ENCODE peak calls at places on chromosomes 1 and 21, in ten cellular contexts. One of them, this sample, is unnamed.

GRCh38 chr21:38806942-38807284 is 1.2 kb downstream of the ETS2 start:
- DNase-seq in AG09319: no peak
- DNase-seq in heart right ventricle: no peak
- DNase-seq in WTC11: no peak
- DNase-seq in foreskin keratinocyte: peak
- DNase-seq in mammary epithelial cell: no peak
- DNase-seq in esophagus muscularis mucosa: no peak
- DNase-seq in fibroblast of pulmonary artery: no peak
- DNase-seq in fibroblast of lung: no peak
- DNase-seq in PC-9: no peak
- DNase-seq in this sample: no peak

GRCh38 chr1:16043521-16043920 is at the start of gene CLCNKB:
- DNase-seq in WTC11: no peak
- DNase-seq in fibroblast of pulmonary artery: no peak
- DNase-seq in AG09319: no peak
- DNase-seq in fibroblast of lung: no peak
- DNase-seq in mammary epithelial cell: no peak
- DNase-seq in PC-9: no peak
- DNase-seq in esophagus muscularis mucosa: no peak
- DNase-seq in heart right ventricle: no peak
- DNase-seq in foreskin keratinocyte: no peak
- DNase-seq in this sample: no peak

GRCh38 chr1:181104790-181105133 is 16.3 kb downstream of the IER5 start:
- DNase-seq in fibroblast of pulmonary artery: no peak
- DNase-seq in mammary epithelial cell: no peak
- DNase-seq in PC-9: no peak
- DNase-seq in WTC11: peak
- DNase-seq in AG09319: no peak
- DNase-seq in fibroblast of lung: no peak
- DNase-seq in heart right ventricle: no peak
- DNase-seq in esophagus muscularis mucosa: no peak
- DNase-seq in foreskin keratinocyte: no peak
- DNase-seq in this sample: no peak

GRCh38 chr1:221816899-221817298 is 75.0 kb upstream of the DUSP10 start:
- DNase-seq in esophagus muscularis mucosa: no peak
- DNase-seq in WTC11: no peak
- DNase-seq in AG09319: no peak
- DNase-seq in foreskin keratinocyte: peak
- DNase-seq in heart right ventricle: no peak
- DNase-seq in fibroblast of lung: peak
- DNase-seq in PC-9: no peak
- DNase-seq in mammary epithelial cell: peak
- DNase-seq in fibroblast of pulmonary artery: peak
- DNase-seq in this sample: peak

GRCh38 chr1:91325456-91325855 is 79.2 kb downstream of the HFM1 start:
- DNase-seq in fibroblast of lung: no peak
- DNase-seq in AG09319: no peak
- DNase-seq in mammary epithelial cell: peak
- DNase-seq in fibroblast of pulmonary artery: no peak
- DNase-seq in PC-9: no peak
- DNase-seq in heart right ventricle: no peak
- DNase-seq in esophagus muscularis mucosa: no peak
- DNase-seq in WTC11: no peak
- DNase-seq in foreskin keratinocyte: peak
- DNase-seq in this sample: no peak

GRCh38 chr1:84164567-84165021 is 20.5 kb downstream of the PRKACB start:
- DNase-seq in AG09319: no peak
- DNase-seq in mammary epithelial cell: no peak
- DNase-seq in fibroblast of pulmonary artery: peak
- DNase-seq in fibroblast of lung: peak
- DNase-seq in PC-9: no peak
- DNase-seq in WTC11: no peak
- DNase-seq in foreskin keratinocyte: no peak
- DNase-seq in esophagus muscularis mucosa: no peak
- DNase-seq in heart right ventricle: no peak
- DNase-seq in this sample: no peak

GRCh38 chr1:110618668-110619067 is 12.5 kb upstream of the KCNA2 start:
- DNase-seq in PC-9: no peak
- DNase-seq in heart right ventricle: no peak
- DNase-seq in mammary epithelial cell: no peak
- DNase-seq in WTC11: no peak
- DNase-seq in esophagus muscularis mucosa: no peak
- DNase-seq in fibroblast of pulmonary artery: no peak
- DNase-seq in AG09319: no peak
- DNase-seq in foreskin keratinocyte: no peak
- DNase-seq in fibroblast of lung: no peak
- DNase-seq in this sample: no peak

GRCh38 chr1:183195146-183195571 is 9.1 kb downstream of the LAMC2 start:
- DNase-seq in mammary epithelial cell: peak
- DNase-seq in PC-9: peak
- DNase-seq in esophagus muscularis mucosa: no peak
- DNase-seq in WTC11: no peak
- DNase-seq in fibroblast of lung: no peak
- DNase-seq in fibroblast of pulmonary artery: peak
- DNase-seq in AG09319: no peak
- DNase-seq in foreskin keratinocyte: peak
- DNase-seq in heart right ventricle: no peak
- DNase-seq in this sample: no peak

GRCh38 chr1:12015001-12015491 is 4.3 kb upstream of the MIIP start:
- DNase-seq in mammary epithelial cell: peak
- DNase-seq in heart right ventricle: no peak
- DNase-seq in AG09319: no peak
- DNase-seq in esophagus muscularis mucosa: no peak
- DNase-seq in fibroblast of pulmonary artery: no peak
- DNase-seq in WTC11: no peak
- DNase-seq in PC-9: no peak
- DNase-seq in fibroblast of lung: no peak
- DNase-seq in foreskin keratinocyte: peak
- DNase-seq in this sample: no peak

GRCh38 chr1:12015499-12015898 is 3.8 kb upstream of the MIIP start:
- DNase-seq in foreskin keratinocyte: no peak
- DNase-seq in heart right ventricle: no peak
- DNase-seq in PC-9: no peak
- DNase-seq in WTC11: no peak
- DNase-seq in esophagus muscularis mucosa: no peak
- DNase-seq in fibroblast of pulmonary artery: no peak
- DNase-seq in fibroblast of lung: no peak
- DNase-seq in AG09319: no peak
- DNase-seq in mammary epithelial cell: no peak
- DNase-seq in this sample: no peak

GRCh38 chr1:12012560-12013316 is 6.6 kb upstream of the MIIP start:
- DNase-seq in PC-9: no peak
- DNase-seq in fibroblast of lung: no peak
- DNase-seq in heart right ventricle: no peak
- DNase-seq in AG09319: no peak
- DNase-seq in fibroblast of pulmonary artery: no peak
- DNase-seq in WTC11: no peak
- DNase-seq in mammary epithelial cell: no peak
- DNase-seq in esophagus muscularis mucosa: no peak
- DNase-seq in foreskin keratinocyte: no peak
- DNase-seq in this sample: no peak

GRCh38 chr1:12013317-12013588 is 6.0 kb upstream of the MIIP start:
- DNase-seq in esophagus muscularis mucosa: no peak
- DNase-seq in fibroblast of pulmonary artery: no peak
- DNase-seq in WTC11: no peak
- DNase-seq in AG09319: no peak
- DNase-seq in PC-9: no peak
- DNase-seq in fibroblast of lung: no peak
- DNase-seq in heart right ventricle: no peak
- DNase-seq in mammary epithelial cell: no peak
- DNase-seq in foreskin keratinocyte: no peak
- DNase-seq in this sample: no peak

DNA sequence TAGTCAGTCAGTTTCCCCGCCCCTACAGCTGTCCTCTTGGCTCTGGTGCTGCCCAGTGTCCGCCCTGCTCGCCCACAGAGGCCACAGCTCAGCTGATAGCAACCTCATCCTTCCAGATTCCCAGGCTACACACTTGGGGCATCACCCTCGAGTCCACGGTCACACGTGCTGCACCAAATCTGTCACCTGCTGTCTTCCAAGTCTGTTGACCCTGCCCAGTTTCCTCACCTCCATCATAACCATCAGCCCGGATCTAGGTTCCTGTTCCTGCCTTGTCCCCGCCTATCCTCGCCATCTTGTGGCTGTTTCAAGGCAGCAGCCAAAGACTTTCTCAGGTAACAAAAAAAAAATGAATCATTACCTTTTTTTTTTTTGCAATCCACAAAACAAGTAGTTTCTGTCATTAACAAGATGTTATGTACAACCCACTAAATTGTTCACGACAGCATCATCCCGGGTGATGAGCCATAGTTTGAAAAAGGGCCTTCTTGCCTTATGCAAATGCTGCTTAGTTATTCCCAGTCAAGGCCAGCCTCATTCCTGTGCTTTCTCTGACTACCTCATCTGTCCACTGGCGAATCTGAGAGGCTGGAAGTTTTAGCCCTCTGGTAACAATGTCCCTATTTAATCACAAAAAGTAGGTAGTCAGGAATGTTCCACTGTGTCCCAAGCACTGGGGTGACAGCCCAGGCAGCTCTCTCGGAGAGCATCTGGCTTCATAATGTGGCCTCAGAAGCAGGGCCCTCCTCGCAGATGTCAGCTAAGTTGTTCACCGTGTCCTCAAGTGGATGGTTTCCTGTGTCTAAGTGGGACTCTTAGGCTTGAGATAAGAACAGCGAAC is 4.9 kb upstream of the MIIP start:
- DNase-seq in foreskin keratinocyte: peak
- DNase-seq in esophagus muscularis mucosa: no peak
- DNase-seq in heart right ventricle: no peak
- DNase-seq in PC-9: no peak
- DNase-seq in fibroblast of lung: no peak
- DNase-seq in AG09319: no peak
- DNase-seq in mammary epithelial cell: peak
- DNase-seq in fibroblast of pulmonary artery: no peak
- DNase-seq in WTC11: no peak
- DNase-seq in this sample: no peak
- TF ChIP-seq CTCF in foreskin keratinocyte: peak
- TF ChIP-seq CTCF in esophagus muscularis mucosa: no peak
- TF ChIP-seq CTCF in heart right ventricle: no peak
- TF ChIP-seq CTCF in PC-9: no peak
- TF ChIP-seq CTCF in fibroblast of lung: no peak
- TF ChIP-seq CTCF in AG09319: no peak
- TF ChIP-seq CTCF in mammary epithelial cell: peak
- TF ChIP-seq CTCF in fibroblast of pulmonary artery: peak
- TF ChIP-seq CTCF in WTC11: no peak
- TF ChIP-seq CTCF in this sample: no peak

DNA sequence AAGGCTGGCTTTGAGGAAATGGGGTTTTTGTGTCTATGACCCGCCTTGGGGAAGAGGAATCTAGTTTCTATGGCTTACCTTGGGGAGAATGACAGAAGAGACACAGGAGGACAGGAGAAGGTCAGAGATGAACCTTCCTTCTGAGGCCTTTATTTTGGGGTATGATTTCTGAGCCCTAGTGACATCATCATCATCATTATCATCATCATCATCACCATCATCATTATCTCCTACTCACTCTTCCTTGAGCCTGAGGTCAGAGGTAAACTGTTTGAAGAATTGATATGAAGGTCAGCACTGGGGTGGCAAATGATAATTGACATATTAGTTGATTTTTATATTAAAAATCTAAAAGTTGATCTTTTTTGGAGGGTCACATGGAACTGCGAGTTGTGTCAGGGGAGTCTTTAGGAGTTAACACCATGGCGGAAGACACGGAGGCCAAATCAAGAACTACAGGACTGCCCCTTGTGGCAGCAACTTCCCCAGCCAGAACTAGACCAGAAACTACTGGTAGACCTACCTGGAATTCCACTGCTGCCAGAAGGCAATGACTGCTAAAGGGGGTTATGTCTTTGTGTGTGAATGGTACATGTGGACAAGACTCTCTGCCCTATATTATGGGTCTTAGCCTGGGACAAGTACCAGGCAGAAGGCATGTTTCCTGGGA is 49.8 kb upstream of the WLS start:
- DNase-seq in fibroblast of pulmonary artery: no peak
- DNase-seq in foreskin keratinocyte: no peak
- DNase-seq in mammary epithelial cell: no peak
- DNase-seq in PC-9: no peak
- DNase-seq in esophagus muscularis mucosa: no peak
- DNase-seq in WTC11: no peak
- DNase-seq in fibroblast of lung: no peak
- DNase-seq in heart right ventricle: no peak
- DNase-seq in AG09319: no peak
- DNase-seq in this sample: no peak
- TF ChIP-seq CTCF in fibroblast of pulmonary artery: no peak
- TF ChIP-seq CTCF in foreskin keratinocyte: no peak
- TF ChIP-seq CTCF in mammary epithelial cell: no peak
- TF ChIP-seq CTCF in PC-9: no peak
- TF ChIP-seq CTCF in esophagus muscularis mucosa: no peak
- TF ChIP-seq CTCF in WTC11: no peak
- TF ChIP-seq CTCF in fibroblast of lung: no peak
- TF ChIP-seq CTCF in heart right ventricle: no peak
- TF ChIP-seq CTCF in AG09319: no peak
- TF ChIP-seq CTCF in this sample: peak

GRCh38 chr1:42922687-42923366 is 35.8 kb downstream of the SLC2A1 start:
- DNase-seq in heart right ventricle: no peak
- DNase-seq in fibroblast of lung: peak
- DNase-seq in fibroblast of pulmonary artery: peak
- DNase-seq in WTC11: peak
- DNase-seq in AG09319: no peak
- DNase-seq in foreskin keratinocyte: peak
- DNase-seq in mammary epithelial cell: peak
- DNase-seq in esophagus muscularis mucosa: no peak
- DNase-seq in PC-9: peak
- DNase-seq in this sample: peak

GRCh38 chr1:42925132-42925769 is 33.4 kb downstream of the SLC2A1 start:
- DNase-seq in AG09319: no peak
- DNase-seq in fibroblast of lung: no peak
- DNase-seq in foreskin keratinocyte: peak
- DNase-seq in mammary epithelial cell: no peak
- DNase-seq in esophagus muscularis mucosa: no peak
- DNase-seq in WTC11: no peak
- DNase-seq in heart right ventricle: no peak
- DNase-seq in PC-9: no peak
- DNase-seq in fibroblast of pulmonary artery: no peak
- DNase-seq in this sample: no peak

GRCh38 chr1:42923367-42924248 is 35.1 kb downstream of the SLC2A1 start:
- DNase-seq in mammary epithelial cell: no peak
- DNase-seq in heart right ventricle: no peak
- DNase-seq in AG09319: no peak
- DNase-seq in esophagus muscularis mucosa: no peak
- DNase-seq in foreskin keratinocyte: no peak
- DNase-seq in fibroblast of pulmonary artery: no peak
- DNase-seq in fibroblast of lung: no peak
- DNase-seq in PC-9: no peak
- DNase-seq in WTC11: no peak
- DNase-seq in this sample: no peak

GRCh38 chr1:42926235-42926869 is 32.3 kb downstream of the SLC2A1 start:
- DNase-seq in fibroblast of pulmonary artery: no peak
- DNase-seq in heart right ventricle: no peak
- DNase-seq in esophagus muscularis mucosa: no peak
- DNase-seq in fibroblast of lung: no peak
- DNase-seq in PC-9: no peak
- DNase-seq in mammary epithelial cell: no peak
- DNase-seq in AG09319: no peak
- DNase-seq in WTC11: no peak
- DNase-seq in foreskin keratinocyte: no peak
- DNase-seq in this sample: no peak

DNA sequence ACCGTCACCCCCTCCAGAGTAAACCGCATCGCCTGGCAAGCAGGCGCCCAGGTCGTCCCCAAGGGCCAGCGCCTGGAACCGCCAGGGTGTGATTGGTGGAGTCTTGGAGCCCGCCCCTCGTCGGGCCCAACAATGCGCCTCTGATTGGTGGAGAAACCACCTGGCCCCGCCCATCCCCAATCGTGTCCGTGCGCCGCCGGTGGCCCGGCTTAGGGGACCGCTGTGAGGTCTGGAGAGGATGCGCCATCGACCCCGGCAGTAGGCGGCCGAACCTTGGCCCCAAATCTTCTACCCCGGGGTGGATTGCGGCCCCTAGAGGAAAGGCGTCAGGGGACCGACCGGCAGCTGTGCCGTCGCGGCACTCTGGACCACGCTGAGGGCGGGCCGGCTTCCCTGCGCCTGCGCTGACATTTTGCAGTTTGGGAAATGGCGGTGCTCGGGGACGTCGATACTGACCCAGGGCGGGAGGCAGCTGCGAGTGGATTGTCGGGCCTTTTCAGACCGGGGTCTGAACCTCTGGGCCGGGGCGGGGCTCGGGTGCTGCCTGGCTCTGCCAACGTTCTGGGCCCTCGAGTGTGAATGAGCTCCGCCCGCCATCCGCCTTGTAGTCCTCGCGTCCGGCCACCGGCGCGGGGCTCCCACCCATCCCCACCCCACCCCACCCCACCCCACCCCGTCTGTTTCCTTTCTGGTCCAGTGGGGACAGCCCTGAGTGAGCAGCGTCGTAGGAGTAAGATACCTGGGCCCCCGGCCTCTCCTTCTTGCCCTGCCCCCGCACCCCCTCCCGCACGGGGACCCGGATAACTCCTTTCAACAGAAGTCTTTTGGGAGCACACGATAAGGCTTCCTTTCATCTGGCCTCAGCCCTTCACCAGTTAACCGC is 34.2 kb downstream of the SLC2A1 start:
- DNase-seq in mammary epithelial cell: peak
- DNase-seq in PC-9: peak
- DNase-seq in fibroblast of pulmonary artery: peak
- DNase-seq in WTC11: peak
- DNase-seq in heart right ventricle: peak
- DNase-seq in AG09319: peak
- DNase-seq in foreskin keratinocyte: peak
- DNase-seq in fibroblast of lung: peak
- DNase-seq in esophagus muscularis mucosa: peak
- DNase-seq in this sample: peak
- TF ChIP-seq CTCF in mammary epithelial cell: peak
- TF ChIP-seq CTCF in PC-9: no peak
- TF ChIP-seq CTCF in fibroblast of pulmonary artery: no peak
- TF ChIP-seq CTCF in WTC11: no peak
- TF ChIP-seq CTCF in heart right ventricle: peak
- TF ChIP-seq CTCF in AG09319: no peak
- TF ChIP-seq CTCF in foreskin keratinocyte: peak
- TF ChIP-seq CTCF in fibroblast of lung: no peak
- TF ChIP-seq CTCF in esophagus muscularis mucosa: peak
- TF ChIP-seq CTCF in this sample: no peak

GRCh38 chr21:41506005-41506404 is 2.0 kb downstream of the TMPRSS2 start:
- DNase-seq in mammary epithelial cell: no peak
- DNase-seq in fibroblast of lung: no peak
- DNase-seq in esophagus muscularis mucosa: no peak
- DNase-seq in WTC11: no peak
- DNase-seq in foreskin keratinocyte: no peak
- DNase-seq in heart right ventricle: no peak
- DNase-seq in fibroblast of pulmonary artery: no peak
- DNase-seq in AG09319: no peak
- DNase-seq in PC-9: no peak
- DNase-seq in this sample: no peak

GRCh38 chr21:41509206-41509496 is 1.2 kb upstream of the TMPRSS2 start:
- DNase-seq in WTC11: no peak
- DNase-seq in foreskin keratinocyte: no peak
- DNase-seq in fibroblast of pulmonary artery: no peak
- DNase-seq in mammary epithelial cell: no peak
- DNase-seq in esophagus muscularis mucosa: no peak
- DNase-seq in PC-9: no peak
- DNase-seq in AG09319: no peak
- DNase-seq in fibroblast of lung: no peak
- DNase-seq in heart right ventricle: no peak
- DNase-seq in this sample: no peak

GRCh38 chr21:41508415-41509205 is 652 bp upstream of the TMPRSS2 start:
- DNase-seq in fibroblast of pulmonary artery: no peak
- DNase-seq in esophagus muscularis mucosa: no peak
- DNase-seq in WTC11: no peak
- DNase-seq in heart right ventricle: no peak
- DNase-seq in PC-9: no peak
- DNase-seq in mammary epithelial cell: no peak
- DNase-seq in fibroblast of lung: no peak
- DNase-seq in AG09319: no peak
- DNase-seq in foreskin keratinocyte: no peak
- DNase-seq in this sample: no peak

GRCh38 chr21:41507521-41508414 is at the start of gene TMPRSS2:
- DNase-seq in fibroblast of lung: no peak
- DNase-seq in PC-9: peak
- DNase-seq in AG09319: no peak
- DNase-seq in mammary epithelial cell: peak
- DNase-seq in WTC11: peak
- DNase-seq in foreskin keratinocyte: peak
- DNase-seq in fibroblast of pulmonary artery: no peak
- DNase-seq in esophagus muscularis mucosa: no peak
- DNase-seq in heart right ventricle: no peak
- DNase-seq in this sample: no peak

DNA sequence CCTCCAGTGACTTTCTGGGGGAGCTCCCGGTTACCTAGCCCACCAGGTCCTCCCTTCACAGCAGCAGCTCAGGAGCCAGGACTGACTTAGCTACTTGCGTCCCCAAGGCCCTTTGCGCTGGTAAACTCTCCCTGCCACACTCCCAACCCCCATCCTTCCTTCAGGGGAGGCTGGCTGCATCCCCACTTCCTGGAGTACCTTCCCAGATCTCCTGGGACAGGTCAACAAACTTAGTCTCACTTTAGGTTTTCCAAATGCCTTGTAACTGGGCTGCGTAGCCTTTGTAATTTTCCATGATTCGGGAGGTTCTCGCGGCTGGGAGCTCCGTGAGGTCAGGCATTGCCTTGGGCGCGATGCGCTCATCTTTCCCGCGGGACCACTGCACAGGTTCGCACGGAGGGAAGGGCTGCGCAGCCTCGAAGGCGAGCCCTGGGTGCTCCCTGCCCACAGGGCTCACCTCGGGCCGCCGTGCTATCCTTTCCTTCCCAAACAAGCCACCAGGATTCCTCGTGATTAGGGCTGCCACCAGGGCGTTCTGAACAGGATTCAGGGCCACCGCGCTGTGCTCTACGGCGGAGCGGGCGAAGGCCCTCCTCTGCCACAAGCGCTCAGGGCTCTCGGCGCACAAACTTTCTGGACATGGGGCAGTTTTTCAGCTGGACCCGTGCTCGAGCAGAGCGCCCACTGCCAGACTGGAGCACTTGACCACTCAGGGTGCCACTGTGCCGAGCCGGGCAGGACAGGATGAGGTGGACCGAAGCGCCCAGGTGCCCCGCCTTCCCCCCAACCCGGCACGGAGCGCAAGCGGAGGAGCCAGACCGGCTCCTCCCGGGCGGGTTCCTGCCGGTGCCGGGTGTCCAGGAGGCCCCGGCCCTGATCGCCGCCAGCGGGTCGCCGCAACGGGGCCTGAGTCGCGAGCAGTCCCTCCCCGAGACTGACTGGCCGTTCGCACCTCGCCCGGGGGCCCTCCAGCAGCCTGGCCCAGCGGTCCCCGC is 1.1 kb downstream of the TMPRSS2 start:
- DNase-seq in mammary epithelial cell: peak
- DNase-seq in foreskin keratinocyte: peak
- DNase-seq in fibroblast of lung: no peak
- DNase-seq in heart right ventricle: no peak
- DNase-seq in WTC11: peak
- DNase-seq in fibroblast of pulmonary artery: no peak
- DNase-seq in PC-9: peak
- DNase-seq in esophagus muscularis mucosa: no peak
- DNase-seq in AG09319: no peak
- DNase-seq in this sample: no peak
- TF ChIP-seq CTCF in mammary epithelial cell: no peak
- TF ChIP-seq CTCF in foreskin keratinocyte: no peak
- TF ChIP-seq CTCF in fibroblast of lung: no peak
- TF ChIP-seq CTCF in heart right ventricle: no peak
- TF ChIP-seq CTCF in WTC11: no peak
- TF ChIP-seq CTCF in fibroblast of pulmonary artery: no peak
- TF ChIP-seq CTCF in PC-9: no peak
- TF ChIP-seq CTCF in esophagus muscularis mucosa: no peak
- TF ChIP-seq CTCF in AG09319: no peak
- TF ChIP-seq CTCF in this sample: no peak